ENCODE peak calls at places on chromosome 4, in eight cellular contexts. One of them, this sample, is unnamed. For H3K27me3, the result is how much of the 10 kb centered on the place peaks cover.

GRCh38 chr4:125705681-125706080 is 390.9 kb downstream of the FAT4 start:
- DNase-seq in cardiac muscle cell: no peak
- DNase-seq in heart left ventricle: no peak
- DNase-seq in neural progenitor cell: no peak
- DNase-seq in psoas muscle: no peak
- DNase-seq in Peyer's patch: no peak
- DNase-seq in dorsolateral prefrontal cortex: no peak
- DNase-seq in uterus: no peak
- DNase-seq in this sample: no peak

GRCh38 chr4:142778908-142779307 is 67.2 kb downstream of the INPP4B start:
- DNase-seq in dorsolateral prefrontal cortex: no peak
- DNase-seq in Peyer's patch: no peak
- DNase-seq in neural progenitor cell: no peak
- DNase-seq in cardiac muscle cell: no peak
- DNase-seq in psoas muscle: no peak
- DNase-seq in heart left ventricle: no peak
- DNase-seq in uterus: no peak
- DNase-seq in this sample: no peak

GRCh38 chr4:86855572-86855971 is 6.4 kb upstream of the SLC10A6 start:
- DNase-seq in dorsolateral prefrontal cortex: no peak
- DNase-seq in cardiac muscle cell: no peak
- DNase-seq in Peyer's patch: no peak
- DNase-seq in heart left ventricle: no peak
- DNase-seq in neural progenitor cell: no peak
- DNase-seq in psoas muscle: no peak
- DNase-seq in uterus: no peak
- DNase-seq in this sample: no peak

GRCh38 chr4:107283587-107284559 is 247.8 kb upstream of the DKK2 start:
- DNase-seq in uterus: no peak
- DNase-seq in heart left ventricle: no peak
- DNase-seq in Peyer's patch: no peak
- DNase-seq in cardiac muscle cell: no peak
- DNase-seq in dorsolateral prefrontal cortex: no peak
- DNase-seq in psoas muscle: no peak
- DNase-seq in neural progenitor cell: no peak
- DNase-seq in this sample: no peak

GRCh38 chr4:113052379-113052951 is 3.0 kb downstream of the ANK2 start:
- DNase-seq in heart left ventricle: no peak
- DNase-seq in psoas muscle: no peak
- DNase-seq in cardiac muscle cell: no peak
- DNase-seq in uterus: no peak
- DNase-seq in Peyer's patch: no peak
- DNase-seq in dorsolateral prefrontal cortex: peak
- DNase-seq in neural progenitor cell: no peak
- DNase-seq in this sample: peak

GRCh38 chr4:69984030-69984443 is 11.7 kb upstream of the STATH start:
- DNase-seq in neural progenitor cell: peak
- DNase-seq in heart left ventricle: no peak
- DNase-seq in psoas muscle: no peak
- DNase-seq in uterus: no peak
- DNase-seq in dorsolateral prefrontal cortex: peak
- DNase-seq in Peyer's patch: no peak
- DNase-seq in cardiac muscle cell: peak
- DNase-seq in this sample: no peak

GRCh38 chr4:67873116-67873515 is 10.7 kb downstream of the TMPRSS11D start:
- DNase-seq in Peyer's patch: no peak
- DNase-seq in neural progenitor cell: no peak
- DNase-seq in dorsolateral prefrontal cortex: no peak
- DNase-seq in heart left ventricle: no peak
- DNase-seq in cardiac muscle cell: no peak
- DNase-seq in uterus: no peak
- DNase-seq in psoas muscle: no peak
- DNase-seq in this sample: no peak

GRCh38 chr4:177079327-177079726 is 230.3 kb upstream of the NEIL3 start:
- DNase-seq in cardiac muscle cell: no peak
- DNase-seq in heart left ventricle: no peak
- DNase-seq in psoas muscle: no peak
- DNase-seq in dorsolateral prefrontal cortex: no peak
- DNase-seq in uterus: no peak
- DNase-seq in neural progenitor cell: no peak
- DNase-seq in Peyer's patch: no peak
- DNase-seq in this sample: no peak

GRCh38 chr4:109998867-109999303 is 86.2 kb downstream of the EGF start:
- DNase-seq in neural progenitor cell: peak
- DNase-seq in psoas muscle: no peak
- DNase-seq in uterus: no peak
- DNase-seq in dorsolateral prefrontal cortex: no peak
- DNase-seq in Peyer's patch: no peak
- DNase-seq in cardiac muscle cell: peak
- DNase-seq in heart left ventricle: no peak
- DNase-seq in this sample: no peak

GRCh38 chr4:108762559-108763225 is at the start of gene ETNPPL:
- DNase-seq in cardiac muscle cell: peak
- DNase-seq in neural progenitor cell: peak
- DNase-seq in Peyer's patch: peak
- DNase-seq in uterus: no peak
- DNase-seq in psoas muscle: peak
- DNase-seq in dorsolateral prefrontal cortex: no peak
- DNase-seq in heart left ventricle: peak
- DNase-seq in this sample: no peak

GRCh38 chr4:98446499-98447375 is 185.6 kb downstream of the RAP1GDS1 start:
- DNase-seq in dorsolateral prefrontal cortex: no peak
- DNase-seq in Peyer's patch: peak
- DNase-seq in psoas muscle: no peak
- DNase-seq in neural progenitor cell: no peak
- DNase-seq in uterus: no peak
- DNase-seq in heart left ventricle: no peak
- DNase-seq in cardiac muscle cell: no peak
- DNase-seq in this sample: no peak

GRCh38 chr4:184282251-184282713 is 64.6 kb upstream of the ENPP6 start:
- DNase-seq in Peyer's patch: peak
- DNase-seq in neural progenitor cell: peak
- DNase-seq in cardiac muscle cell: no peak
- DNase-seq in psoas muscle: no peak
- DNase-seq in uterus: no peak
- DNase-seq in dorsolateral prefrontal cortex: no peak
- DNase-seq in heart left ventricle: no peak
- DNase-seq in this sample: no peak

GRCh38 chr4:186957952-186958555 is 234.4 kb upstream of the FAT1 start:
- DNase-seq in neural progenitor cell: peak
- DNase-seq in uterus: no peak
- DNase-seq in cardiac muscle cell: no peak
- DNase-seq in dorsolateral prefrontal cortex: no peak
- DNase-seq in heart left ventricle: no peak
- DNase-seq in psoas muscle: no peak
- DNase-seq in Peyer's patch: no peak
- DNase-seq in this sample: no peak

GRCh38 chr4:139457318-139457717 is 3.4 kb downstream of the RAB33B start:
- DNase-seq in heart left ventricle: no peak
- DNase-seq in uterus: no peak
- DNase-seq in psoas muscle: no peak
- DNase-seq in cardiac muscle cell: no peak
- DNase-seq in Peyer's patch: no peak
- DNase-seq in dorsolateral prefrontal cortex: no peak
- DNase-seq in neural progenitor cell: no peak
- DNase-seq in this sample: no peak

DNA sequence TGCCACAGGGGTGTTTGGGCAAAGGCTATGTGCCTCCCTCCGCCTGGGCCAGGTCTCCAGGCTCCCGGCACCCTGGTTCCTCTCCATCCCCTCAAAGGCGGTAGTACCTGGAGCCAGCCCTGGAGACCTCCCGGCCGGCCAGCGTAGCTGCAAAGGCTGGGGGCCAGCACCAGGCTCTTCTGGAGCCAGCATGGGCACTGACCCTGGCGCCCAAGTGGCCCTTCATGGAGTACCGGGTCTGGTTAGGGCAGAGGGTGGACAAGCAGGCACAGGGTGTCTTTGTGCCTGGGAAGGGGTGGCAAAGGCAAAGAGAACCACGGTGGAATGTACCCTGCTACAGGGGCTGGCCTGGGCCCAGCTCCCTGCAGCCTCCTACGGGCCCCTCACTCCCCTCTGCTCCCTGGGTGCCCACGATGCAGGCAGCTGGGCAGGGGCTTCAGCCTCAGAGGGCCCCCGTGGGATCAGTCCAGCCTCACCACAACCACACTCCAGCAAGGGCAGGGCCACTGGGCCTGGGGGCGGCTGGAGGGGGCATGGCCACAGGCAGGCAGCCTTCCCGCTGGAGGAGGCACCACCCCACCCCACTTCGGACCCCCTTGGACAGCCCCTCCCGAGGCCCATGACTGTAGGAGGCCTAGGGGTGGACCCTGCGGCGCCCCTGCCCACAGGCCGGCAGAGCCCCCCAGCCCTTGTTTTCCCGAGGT is 112.9 kb upstream of the NKX1-1 start:
- DNase-seq in Peyer's patch: no peak
- DNase-seq in uterus: no peak
- DNase-seq in cardiac muscle cell: no peak
- DNase-seq in heart left ventricle: peak
- DNase-seq in dorsolateral prefrontal cortex: no peak
- DNase-seq in neural progenitor cell: no peak
- DNase-seq in psoas muscle: peak
- DNase-seq in this sample: no peak
- H3K27me3 ChIP-seq in Peyer's patch: under half
- H3K27me3 ChIP-seq in uterus: under half
- H3K27me3 ChIP-seq in cardiac muscle cell: under half
- H3K27me3 ChIP-seq in heart left ventricle: under half
- H3K27me3 ChIP-seq in dorsolateral prefrontal cortex: under half
- H3K27me3 ChIP-seq in neural progenitor cell: under half
- H3K27me3 ChIP-seq in psoas muscle: half or more
- H3K27me3 ChIP-seq in this sample: under half

GRCh38 chr4:72679666-72680065 is 110.6 kb upstream of the ADAMTS3 start:
- DNase-seq in heart left ventricle: no peak
- DNase-seq in uterus: no peak
- DNase-seq in dorsolateral prefrontal cortex: no peak
- DNase-seq in Peyer's patch: no peak
- DNase-seq in neural progenitor cell: no peak
- DNase-seq in psoas muscle: no peak
- DNase-seq in cardiac muscle cell: no peak
- DNase-seq in this sample: no peak
- TF ChIP-seq CTCF in heart left ventricle: no peak
- TF ChIP-seq CTCF in uterus: no peak
- TF ChIP-seq CTCF in dorsolateral prefrontal cortex: no peak
- TF ChIP-seq CTCF in Peyer's patch: no peak
- TF ChIP-seq CTCF in neural progenitor cell: no peak
- TF ChIP-seq CTCF in psoas muscle: no peak
- TF ChIP-seq CTCF in cardiac muscle cell: no peak
- TF ChIP-seq CTCF in this sample: no peak

DNA sequence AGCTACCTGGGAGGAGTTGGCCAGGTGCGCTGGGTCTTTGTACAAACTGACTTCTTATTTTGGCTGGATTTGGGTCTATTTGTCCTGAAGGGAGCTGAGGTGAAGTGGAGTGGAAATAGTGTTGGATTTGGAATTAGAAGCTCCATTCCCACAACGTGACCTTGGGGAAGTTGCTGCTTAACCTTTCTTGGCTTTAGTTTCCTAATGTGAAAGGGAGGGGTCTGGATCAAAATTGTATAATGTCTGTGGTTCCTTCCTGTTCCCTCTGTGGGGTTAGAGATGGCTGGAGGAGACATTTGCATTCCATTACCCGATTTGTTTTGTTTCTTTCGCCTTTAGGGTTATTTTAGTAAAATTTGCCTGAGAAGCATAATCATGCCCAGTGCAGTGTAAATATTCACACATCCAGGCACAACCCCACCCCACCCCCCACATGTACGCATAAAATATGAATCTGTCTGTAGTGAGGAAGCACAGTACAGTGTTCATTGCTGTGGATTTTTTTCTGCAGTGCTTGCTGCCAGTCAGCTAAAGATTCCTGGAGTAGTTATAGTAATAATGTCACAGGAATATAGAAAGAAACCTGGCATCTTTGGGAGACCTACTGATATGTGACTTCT is 21.5 kb downstream of the JADE1 start:
- DNase-seq in uterus: no peak
- DNase-seq in heart left ventricle: no peak
- DNase-seq in dorsolateral prefrontal cortex: no peak
- DNase-seq in psoas muscle: no peak
- DNase-seq in cardiac muscle cell: no peak
- DNase-seq in neural progenitor cell: no peak
- DNase-seq in Peyer's patch: no peak
- DNase-seq in this sample: no peak
- H3K27me3 ChIP-seq in uterus: under half
- H3K27me3 ChIP-seq in heart left ventricle: under half
- H3K27me3 ChIP-seq in dorsolateral prefrontal cortex: under half
- H3K27me3 ChIP-seq in psoas muscle: under half
- H3K27me3 ChIP-seq in cardiac muscle cell: under half
- H3K27me3 ChIP-seq in neural progenitor cell: under half
- H3K27me3 ChIP-seq in Peyer's patch: under half
- H3K27me3 ChIP-seq in this sample: under half

GRCh38 chr4:26162095-26162494 is 158.7 kb upstream of the RBPJ start:
- DNase-seq in heart left ventricle: no peak
- DNase-seq in Peyer's patch: no peak
- DNase-seq in neural progenitor cell: no peak
- DNase-seq in psoas muscle: no peak
- DNase-seq in uterus: no peak
- DNase-seq in cardiac muscle cell: no peak
- DNase-seq in dorsolateral prefrontal cortex: no peak
- DNase-seq in this sample: no peak

GRCh38 chr4:26157541-26157940 is 163.3 kb upstream of the RBPJ start:
- DNase-seq in cardiac muscle cell: no peak
- DNase-seq in psoas muscle: no peak
- DNase-seq in heart left ventricle: no peak
- DNase-seq in dorsolateral prefrontal cortex: no peak
- DNase-seq in neural progenitor cell: no peak
- DNase-seq in uterus: no peak
- DNase-seq in Peyer's patch: no peak
- DNase-seq in this sample: no peak

GRCh38 chr4:26163425-26164362 is 157.1 kb upstream of the RBPJ start:
- DNase-seq in psoas muscle: no peak
- DNase-seq in Peyer's patch: no peak
- DNase-seq in uterus: no peak
- DNase-seq in cardiac muscle cell: no peak
- DNase-seq in dorsolateral prefrontal cortex: no peak
- DNase-seq in neural progenitor cell: no peak
- DNase-seq in heart left ventricle: no peak
- DNase-seq in this sample: no peak

DNA sequence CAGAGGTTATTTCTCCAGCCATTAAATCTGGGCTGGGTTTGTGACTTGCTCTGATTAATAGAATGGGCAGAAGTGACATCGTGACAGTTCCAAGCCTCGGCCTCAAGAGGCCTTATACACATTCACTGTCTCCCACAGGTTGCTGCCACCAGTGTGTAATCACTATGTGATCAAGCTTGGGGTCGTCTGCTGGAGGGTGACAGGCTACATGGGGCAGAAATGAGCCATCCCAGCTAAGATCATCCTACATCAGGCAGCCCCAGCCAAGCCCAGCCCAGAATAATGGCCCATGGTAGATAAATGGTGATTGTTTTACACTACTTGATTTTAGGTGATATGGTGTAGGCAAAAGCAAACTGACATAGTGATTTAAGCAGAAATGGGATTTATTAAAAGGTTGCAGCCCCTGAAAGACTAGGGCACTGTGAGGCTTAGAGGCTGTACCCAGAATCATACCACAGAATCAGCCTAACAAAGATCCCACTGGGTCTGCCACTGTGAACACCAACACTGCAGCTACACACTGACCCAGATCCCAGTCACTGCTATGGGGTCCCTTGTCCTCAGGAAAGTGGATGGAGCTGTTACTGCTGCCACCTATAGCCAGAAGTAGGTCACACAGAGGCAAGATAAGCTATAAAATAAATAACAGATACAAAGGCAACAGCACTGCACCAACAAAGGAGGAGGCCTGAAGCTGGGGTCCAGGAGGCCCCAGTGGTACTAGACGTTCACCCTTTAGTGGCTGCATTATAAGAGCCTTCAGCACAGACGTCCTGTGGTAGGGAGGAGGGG is 159.6 kb upstream of the RBPJ start:
- DNase-seq in dorsolateral prefrontal cortex: no peak
- DNase-seq in uterus: no peak
- DNase-seq in psoas muscle: no peak
- DNase-seq in heart left ventricle: no peak
- DNase-seq in Peyer's patch: no peak
- DNase-seq in cardiac muscle cell: no peak
- DNase-seq in neural progenitor cell: peak
- DNase-seq in this sample: no peak
- TF ChIP-seq CTCF in dorsolateral prefrontal cortex: no peak
- TF ChIP-seq CTCF in uterus: no peak
- TF ChIP-seq CTCF in psoas muscle: no peak
- TF ChIP-seq CTCF in heart left ventricle: peak
- TF ChIP-seq CTCF in Peyer's patch: no peak
- TF ChIP-seq CTCF in cardiac muscle cell: peak
- TF ChIP-seq CTCF in neural progenitor cell: peak
- TF ChIP-seq CTCF in this sample: no peak